ENCODE peak calls at places on chromosomes 7 and 10, in eight cellular contexts. One of them, this sample, is unnamed.

GRCh38 chr10:30818854-30819253 is 189.3 kb upstream of the LYZL2 start:
- DNase-seq in Panc1: no peak
- DNase-seq in upper lobe of left lung: no peak
- DNase-seq in HCT116: no peak
- DNase-seq in sigmoid colon: peak; percentile 72
- DNase-seq in endothelial cell of umbilical vein: no peak
- DNase-seq in GM12891: no peak
- DNase-seq in transverse colon: no peak
- DNase-seq in this sample: no peak

GRCh38 chr7:6271091-6271658 is 1.2 kb downstream of the CYTH3 start:
- DNase-seq in Panc1: no peak
- DNase-seq in upper lobe of left lung: no peak
- DNase-seq in HCT116: no peak
- DNase-seq in sigmoid colon: peak; percentile 83
- DNase-seq in endothelial cell of umbilical vein: peak; percentile 61
- DNase-seq in GM12891: no peak
- DNase-seq in transverse colon: peak; percentile 62
- DNase-seq in this sample: no peak

GRCh38 chr7:81482600-81483186 is 287.2 kb downstream of the HGF start:
- DNase-seq in Panc1: no peak
- DNase-seq in upper lobe of left lung: no peak
- DNase-seq in HCT116: peak; percentile 23
- DNase-seq in sigmoid colon: no peak
- DNase-seq in endothelial cell of umbilical vein: peak; percentile 40
- DNase-seq in GM12891: no peak
- DNase-seq in transverse colon: no peak
- DNase-seq in this sample: no peak

GRCh38 chr7:81053623-81054022 is 134.8 kb upstream of the SEMA3C start:
- DNase-seq in Panc1: no peak
- DNase-seq in upper lobe of left lung: no peak
- DNase-seq in HCT116: no peak
- DNase-seq in sigmoid colon: no peak
- DNase-seq in endothelial cell of umbilical vein: no peak
- DNase-seq in GM12891: no peak
- DNase-seq in transverse colon: no peak
- DNase-seq in this sample: no peak

GRCh38 chr10:68954904-68955303 is 1.1 kb upstream of the DDX21 start:
- DNase-seq in Panc1: no peak
- DNase-seq in upper lobe of left lung: no peak
- DNase-seq in HCT116: no peak
- DNase-seq in sigmoid colon: no peak
- DNase-seq in endothelial cell of umbilical vein: no peak
- DNase-seq in GM12891: no peak
- DNase-seq in transverse colon: no peak
- DNase-seq in this sample: no peak

GRCh38 chr7:2641406-2642393 is 9.9 kb downstream of the TTYH3 start:
- DNase-seq in Panc1: no peak
- DNase-seq in upper lobe of left lung: peak; percentile 96
- DNase-seq in HCT116: no peak
- DNase-seq in sigmoid colon: peak; percentile 96
- DNase-seq in endothelial cell of umbilical vein: peak; percentile 99
- DNase-seq in GM12891: peak; percentile 68
- DNase-seq in transverse colon: peak; percentile 74
- DNase-seq in this sample: no peak

GRCh38 chr7:148299877-148300276 is 290.7 kb upstream of the C7orf33 start:
- DNase-seq in Panc1: no peak
- DNase-seq in upper lobe of left lung: no peak
- DNase-seq in HCT116: no peak
- DNase-seq in sigmoid colon: no peak
- DNase-seq in endothelial cell of umbilical vein: no peak
- DNase-seq in GM12891: no peak
- DNase-seq in transverse colon: no peak
- DNase-seq in this sample: no peak

GRCh38 chr7:46178685-46179084 is 257.6 kb upstream of the IGFBP3 start:
- DNase-seq in Panc1: no peak
- DNase-seq in upper lobe of left lung: no peak
- DNase-seq in HCT116: no peak
- DNase-seq in sigmoid colon: no peak
- DNase-seq in endothelial cell of umbilical vein: no peak
- DNase-seq in GM12891: no peak
- DNase-seq in transverse colon: no peak
- DNase-seq in this sample: no peak

GRCh38 chr10:61795551-61795950 is 105.9 kb upstream of the ARID5B start:
- DNase-seq in Panc1: no peak
- DNase-seq in upper lobe of left lung: no peak
- DNase-seq in HCT116: no peak
- DNase-seq in sigmoid colon: no peak
- DNase-seq in endothelial cell of umbilical vein: no peak
- DNase-seq in GM12891: no peak
- DNase-seq in transverse colon: no peak
- DNase-seq in this sample: no peak

GRCh38 chr10:31549936-31550335 is 230.9 kb downstream of the ZEB1 start:
- DNase-seq in Panc1: no peak
- DNase-seq in upper lobe of left lung: no peak
- DNase-seq in HCT116: no peak
- DNase-seq in sigmoid colon: no peak
- DNase-seq in endothelial cell of umbilical vein: no peak
- DNase-seq in GM12891: no peak
- DNase-seq in transverse colon: no peak
- DNase-seq in this sample: no peak

GRCh38 chr7:131513245-131514061 is 43.0 kb downstream of the PODXL start:
- DNase-seq in Panc1: peak; percentile 75
- DNase-seq in upper lobe of left lung: peak; percentile 87
- DNase-seq in HCT116: peak; percentile 75
- DNase-seq in sigmoid colon: peak; percentile 92
- DNase-seq in endothelial cell of umbilical vein: peak; percentile 88
- DNase-seq in GM12891: peak; percentile 64
- DNase-seq in transverse colon: peak; percentile 85
- DNase-seq in this sample: peak; percentile 63

GRCh38 chr7:16702433-16702832 is 51.1 kb upstream of the TSPAN13 start:
- DNase-seq in Panc1: no peak
- DNase-seq in upper lobe of left lung: no peak
- DNase-seq in HCT116: no peak
- DNase-seq in sigmoid colon: no peak
- DNase-seq in endothelial cell of umbilical vein: no peak
- DNase-seq in GM12891: no peak
- DNase-seq in transverse colon: no peak
- DNase-seq in this sample: no peak

GRCh38 chr7:29764227-29764626 is 42.1 kb upstream of the WIPF3 start:
- DNase-seq in Panc1: no peak
- DNase-seq in upper lobe of left lung: no peak
- DNase-seq in HCT116: no peak
- DNase-seq in sigmoid colon: no peak
- DNase-seq in endothelial cell of umbilical vein: no peak
- DNase-seq in GM12891: no peak
- DNase-seq in transverse colon: peak; percentile 17
- DNase-seq in this sample: no peak

GRCh38 chr7:150982348-150982747 is 4.2 kb upstream of the KCNH2 start:
- DNase-seq in Panc1: no peak
- DNase-seq in upper lobe of left lung: no peak
- DNase-seq in HCT116: no peak
- DNase-seq in sigmoid colon: no peak
- DNase-seq in endothelial cell of umbilical vein: no peak
- DNase-seq in GM12891: no peak
- DNase-seq in transverse colon: no peak
- DNase-seq in this sample: no peak

GRCh38 chr10:6056411-6057135 is 5.6 kb downstream of the IL2RA start:
- DNase-seq in Panc1: no peak
- DNase-seq in upper lobe of left lung: no peak
- DNase-seq in HCT116: no peak
- DNase-seq in sigmoid colon: peak; percentile 38
- DNase-seq in endothelial cell of umbilical vein: no peak
- DNase-seq in GM12891: no peak
- DNase-seq in transverse colon: no peak
- DNase-seq in this sample: no peak

GRCh38 chr7:156606135-156606534 is 34.4 kb upstream of the RNF32 start:
- DNase-seq in Panc1: no peak
- DNase-seq in upper lobe of left lung: no peak
- DNase-seq in HCT116: no peak
- DNase-seq in sigmoid colon: no peak
- DNase-seq in endothelial cell of umbilical vein: no peak
- DNase-seq in GM12891: no peak
- DNase-seq in transverse colon: no peak
- DNase-seq in this sample: no peak

GRCh38 chr7:38568497-38568896 is 62.7 kb downstream of the AMPH start:
- DNase-seq in Panc1: no peak
- DNase-seq in upper lobe of left lung: no peak
- DNase-seq in HCT116: no peak
- DNase-seq in sigmoid colon: no peak
- DNase-seq in endothelial cell of umbilical vein: no peak
- DNase-seq in GM12891: no peak
- DNase-seq in transverse colon: no peak
- DNase-seq in this sample: no peak

GRCh38 chr7:132154248-132154647 is 422.0 kb downstream of the PLXNA4 start:
- DNase-seq in Panc1: no peak
- DNase-seq in upper lobe of left lung: no peak
- DNase-seq in HCT116: no peak
- DNase-seq in sigmoid colon: no peak
- DNase-seq in endothelial cell of umbilical vein: no peak
- DNase-seq in GM12891: no peak
- DNase-seq in transverse colon: no peak
- DNase-seq in this sample: no peak

GRCh38 chr7:128425851-128426250 is 16.1 kb upstream of the IMPDH1 start:
- DNase-seq in Panc1: peak; percentile 63
- DNase-seq in upper lobe of left lung: no peak
- DNase-seq in HCT116: peak; percentile 57
- DNase-seq in sigmoid colon: peak; percentile 82
- DNase-seq in endothelial cell of umbilical vein: peak; percentile 69
- DNase-seq in GM12891: no peak
- DNase-seq in transverse colon: peak; percentile 84
- DNase-seq in this sample: no peak

GRCh38 chr7:78148166-78148894 is 349.8 kb downstream of the PHTF2 start:
- DNase-seq in Panc1: no peak
- DNase-seq in upper lobe of left lung: no peak
- DNase-seq in HCT116: no peak
- DNase-seq in sigmoid colon: no peak
- DNase-seq in endothelial cell of umbilical vein: no peak
- DNase-seq in GM12891: no peak
- DNase-seq in transverse colon: no peak
- DNase-seq in this sample: no peak
- TF ChIP-seq POLR2AphosphoS5 in Panc1: no peak
- TF ChIP-seq POLR2AphosphoS5 in upper lobe of left lung: no peak
- TF ChIP-seq POLR2AphosphoS5 in HCT116: no peak
- TF ChIP-seq POLR2AphosphoS5 in sigmoid colon: no peak
- TF ChIP-seq POLR2AphosphoS5 in endothelial cell of umbilical vein: no peak
- TF ChIP-seq POLR2AphosphoS5 in GM12891: no peak
- TF ChIP-seq POLR2AphosphoS5 in transverse colon: no peak
- TF ChIP-seq POLR2AphosphoS5 in this sample: no peak

GRCh38 chr10:110273474-110273873 is 31.2 kb downstream of the SMNDC1 start:
- DNase-seq in Panc1: no peak
- DNase-seq in upper lobe of left lung: no peak
- DNase-seq in HCT116: no peak
- DNase-seq in sigmoid colon: peak; percentile 95
- DNase-seq in endothelial cell of umbilical vein: no peak
- DNase-seq in GM12891: no peak
- DNase-seq in transverse colon: peak; percentile 56
- DNase-seq in this sample: no peak
- TF ChIP-seq POLR2AphosphoS5 in Panc1: no peak
- TF ChIP-seq POLR2AphosphoS5 in upper lobe of left lung: no peak
- TF ChIP-seq POLR2AphosphoS5 in HCT116: no peak
- TF ChIP-seq POLR2AphosphoS5 in sigmoid colon: peak; percentile 67
- TF ChIP-seq POLR2AphosphoS5 in endothelial cell of umbilical vein: no peak
- TF ChIP-seq POLR2AphosphoS5 in GM12891: no peak
- TF ChIP-seq POLR2AphosphoS5 in transverse colon: no peak
- TF ChIP-seq POLR2AphosphoS5 in this sample: no peak

DNA sequence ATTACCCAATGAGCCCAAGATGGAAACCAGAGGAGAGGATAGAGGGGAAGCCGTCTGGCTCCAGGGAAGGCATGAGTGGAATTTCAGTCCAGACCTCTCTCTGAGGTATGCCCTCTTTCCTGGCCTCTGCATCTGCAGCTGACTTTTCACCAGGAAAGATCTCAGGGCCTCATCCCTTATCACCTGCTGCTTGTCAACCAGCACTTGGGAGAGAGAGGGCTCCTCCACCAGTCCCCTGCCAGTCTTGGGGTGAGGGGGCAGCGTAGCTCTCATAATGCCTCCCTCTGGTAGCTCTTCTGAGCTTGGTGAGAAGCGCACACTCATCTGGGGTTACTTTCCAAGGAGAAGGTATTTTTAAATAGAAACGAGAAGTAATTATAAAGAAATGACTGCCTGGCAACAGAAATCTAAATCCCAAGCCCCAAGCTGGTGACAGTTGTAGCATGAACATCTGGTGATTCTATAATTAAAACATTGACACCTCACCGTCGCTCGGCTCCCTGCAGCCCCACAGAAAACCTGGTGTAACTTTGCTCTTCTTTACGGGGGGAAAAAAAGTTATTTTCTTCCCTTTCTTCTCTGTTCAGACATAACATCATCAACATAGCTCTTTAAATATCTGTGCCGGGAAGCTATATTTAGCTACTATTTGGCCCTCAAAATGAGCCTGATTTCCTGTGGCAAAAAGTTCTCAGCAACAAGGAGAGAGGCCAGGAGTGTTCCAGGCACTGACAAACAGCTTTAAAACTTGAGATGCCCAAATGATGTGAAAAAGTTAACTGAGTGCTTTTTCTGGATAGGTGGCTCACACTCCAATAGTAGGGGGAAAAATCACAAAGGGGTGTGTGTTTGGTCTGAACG is 26.9 kb downstream of the HIP1 start:
- DNase-seq in Panc1: no peak
- DNase-seq in upper lobe of left lung: no peak
- DNase-seq in HCT116: no peak
- DNase-seq in sigmoid colon: no peak
- DNase-seq in endothelial cell of umbilical vein: peak; percentile 59
- DNase-seq in GM12891: no peak
- DNase-seq in transverse colon: no peak
- DNase-seq in this sample: no peak
- TF ChIP-seq POLR2AphosphoS5 in Panc1: no peak
- TF ChIP-seq POLR2AphosphoS5 in upper lobe of left lung: no peak
- TF ChIP-seq POLR2AphosphoS5 in HCT116: no peak
- TF ChIP-seq POLR2AphosphoS5 in sigmoid colon: no peak
- TF ChIP-seq POLR2AphosphoS5 in endothelial cell of umbilical vein: no peak
- TF ChIP-seq POLR2AphosphoS5 in GM12891: no peak
- TF ChIP-seq POLR2AphosphoS5 in transverse colon: no peak
- TF ChIP-seq POLR2AphosphoS5 in this sample: no peak

GRCh38 chr7:87331687-87332256 is 13.7 kb upstream of the CROT start:
- DNase-seq in Panc1: no peak
- DNase-seq in upper lobe of left lung: no peak
- DNase-seq in HCT116: no peak
- DNase-seq in sigmoid colon: no peak
- DNase-seq in endothelial cell of umbilical vein: no peak
- DNase-seq in GM12891: no peak
- DNase-seq in transverse colon: no peak
- DNase-seq in this sample: no peak

GRCh38 chr7:87332321-87332720 is 13.1 kb upstream of the CROT start:
- DNase-seq in Panc1: no peak
- DNase-seq in upper lobe of left lung: no peak
- DNase-seq in HCT116: no peak
- DNase-seq in sigmoid colon: no peak
- DNase-seq in endothelial cell of umbilical vein: no peak
- DNase-seq in GM12891: no peak
- DNase-seq in transverse colon: no peak
- DNase-seq in this sample: no peak

GRCh38 chr7:87328281-87328680 is 17.2 kb upstream of the CROT start:
- DNase-seq in Panc1: no peak
- DNase-seq in upper lobe of left lung: no peak
- DNase-seq in HCT116: peak; percentile 68
- DNase-seq in sigmoid colon: no peak
- DNase-seq in endothelial cell of umbilical vein: no peak
- DNase-seq in GM12891: no peak
- DNase-seq in transverse colon: no peak
- DNase-seq in this sample: no peak

GRCh38 chr7:87330316-87330715 is 15.1 kb upstream of the CROT start:
- DNase-seq in Panc1: no peak
- DNase-seq in upper lobe of left lung: no peak
- DNase-seq in HCT116: no peak
- DNase-seq in sigmoid colon: no peak
- DNase-seq in endothelial cell of umbilical vein: no peak
- DNase-seq in GM12891: no peak
- DNase-seq in transverse colon: no peak
- DNase-seq in this sample: no peak

GRCh38 chr7:87330942-87331341 is 14.5 kb upstream of the CROT start:
- DNase-seq in Panc1: no peak
- DNase-seq in upper lobe of left lung: no peak
- DNase-seq in HCT116: no peak
- DNase-seq in sigmoid colon: no peak
- DNase-seq in endothelial cell of umbilical vein: peak; percentile 58
- DNase-seq in GM12891: no peak
- DNase-seq in transverse colon: no peak
- DNase-seq in this sample: no peak
- TF ChIP-seq POLR2AphosphoS5 in Panc1: no peak
- TF ChIP-seq POLR2AphosphoS5 in upper lobe of left lung: no peak
- TF ChIP-seq POLR2AphosphoS5 in HCT116: no peak
- TF ChIP-seq POLR2AphosphoS5 in sigmoid colon: no peak
- TF ChIP-seq POLR2AphosphoS5 in endothelial cell of umbilical vein: no peak
- TF ChIP-seq POLR2AphosphoS5 in GM12891: no peak
- TF ChIP-seq POLR2AphosphoS5 in transverse colon: no peak
- TF ChIP-seq POLR2AphosphoS5 in this sample: no peak

This sample was measured in GM12892.